ENCODE peak calls at places on chromosomes 4 and X, in eight cellular contexts. One of them, this sample, is unnamed.

GRCh38 chr4:15659768-15660394 is 4.7 kb upstream of the FBXL5 start:
- DNase-seq in fibroblast of the aortic adventitia: peak; percentile 89
- DNase-seq in activated CD4-positive, alpha-beta T cell treated with anti-CD3 and anti-CD28 coated beads, Interleukin-2, amount 10 ng/mL, durations not matched to agents 7 days and 5 days: no peak
- DNase-seq in SK-N-MC: no peak
- DNase-seq in naive thymus-derived CD8-positive, alpha-beta T cell: no peak
- DNase-seq in cardiac septum: no peak
- DNase-seq in NCI-H774: no peak
- DNase-seq in Caki2: no peak
- DNase-seq in this sample: no peak

GRCh38 chrX:13533726-13534125 is 35.7 kb upstream of the EGFL6 start:
- DNase-seq in activated CD4-positive, alpha-beta T cell treated with anti-CD3 and anti-CD28 coated beads, Interleukin-2, amount 10 ng/mL, durations not matched to agents 7 days and 5 days: no peak
- DNase-seq in SK-N-MC: no peak
- DNase-seq in Caki2: peak; percentile 12
- DNase-seq in naive thymus-derived CD8-positive, alpha-beta T cell: no peak
- DNase-seq in fibroblast of the aortic adventitia: peak; percentile 34
- DNase-seq in cardiac septum: no peak
- DNase-seq in NCI-H774: no peak
- DNase-seq in this sample: no peak

GRCh38 chr4:118396881-118397666 is 44.3 kb upstream of the PRSS12 start:
- DNase-seq in activated CD4-positive, alpha-beta T cell treated with anti-CD3 and anti-CD28 coated beads, Interleukin-2, amount 10 ng/mL, durations not matched to agents 7 days and 5 days: no peak
- DNase-seq in Caki2: no peak
- DNase-seq in naive thymus-derived CD8-positive, alpha-beta T cell: no peak
- DNase-seq in fibroblast of the aortic adventitia: peak; percentile 20
- DNase-seq in SK-N-MC: no peak
- DNase-seq in cardiac septum: no peak
- DNase-seq in NCI-H774: no peak
- DNase-seq in this sample: no peak

GRCh38 chrX:16278927-16279326 is 111.6 kb downstream of the MAGEB17 start:
- DNase-seq in Caki2: no peak
- DNase-seq in cardiac septum: no peak
- DNase-seq in activated CD4-positive, alpha-beta T cell treated with anti-CD3 and anti-CD28 coated beads, Interleukin-2, amount 10 ng/mL, durations not matched to agents 7 days and 5 days: no peak
- DNase-seq in SK-N-MC: no peak
- DNase-seq in NCI-H774: peak; percentile 12
- DNase-seq in naive thymus-derived CD8-positive, alpha-beta T cell: no peak
- DNase-seq in fibroblast of the aortic adventitia: no peak
- DNase-seq in this sample: peak; percentile 29

GRCh38 chrX:118026631-118027030 is 90.0 kb downstream of the KLHL13 start:
- DNase-seq in fibroblast of the aortic adventitia: no peak
- DNase-seq in Caki2: no peak
- DNase-seq in SK-N-MC: no peak
- DNase-seq in cardiac septum: no peak
- DNase-seq in NCI-H774: no peak
- DNase-seq in activated CD4-positive, alpha-beta T cell treated with anti-CD3 and anti-CD28 coated beads, Interleukin-2, amount 10 ng/mL, durations not matched to agents 7 days and 5 days: no peak
- DNase-seq in naive thymus-derived CD8-positive, alpha-beta T cell: no peak
- DNase-seq in this sample: no peak

GRCh38 chr4:57094482-57095223 is 15.5 kb downstream of the IGFBP7 start:
- DNase-seq in activated CD4-positive, alpha-beta T cell treated with anti-CD3 and anti-CD28 coated beads, Interleukin-2, amount 10 ng/mL, durations not matched to agents 7 days and 5 days: no peak
- DNase-seq in fibroblast of the aortic adventitia: peak; percentile 73
- DNase-seq in Caki2: peak; percentile 69
- DNase-seq in SK-N-MC: no peak
- DNase-seq in naive thymus-derived CD8-positive, alpha-beta T cell: no peak
- DNase-seq in cardiac septum: no peak
- DNase-seq in NCI-H774: no peak
- DNase-seq in this sample: no peak

GRCh38 chr4:9944431-9945425 is 76.6 kb downstream of the SLC2A9 start:
- DNase-seq in naive thymus-derived CD8-positive, alpha-beta T cell: no peak
- DNase-seq in NCI-H774: no peak
- DNase-seq in SK-N-MC: no peak
- DNase-seq in activated CD4-positive, alpha-beta T cell treated with anti-CD3 and anti-CD28 coated beads, Interleukin-2, amount 10 ng/mL, durations not matched to agents 7 days and 5 days: no peak
- DNase-seq in cardiac septum: no peak
- DNase-seq in Caki2: no peak
- DNase-seq in fibroblast of the aortic adventitia: no peak
- DNase-seq in this sample: no peak

GRCh38 chr4:124710253-124710849 is 2.2 kb downstream of the ANKRD50 start:
- DNase-seq in activated CD4-positive, alpha-beta T cell treated with anti-CD3 and anti-CD28 coated beads, Interleukin-2, amount 10 ng/mL, durations not matched to agents 7 days and 5 days: no peak
- DNase-seq in fibroblast of the aortic adventitia: peak; percentile 34
- DNase-seq in cardiac septum: no peak
- DNase-seq in SK-N-MC: no peak
- DNase-seq in naive thymus-derived CD8-positive, alpha-beta T cell: no peak
- DNase-seq in Caki2: no peak
- DNase-seq in NCI-H774: no peak
- DNase-seq in this sample: no peak

GRCh38 chr4:42673084-42673429 is 16.2 kb upstream of the ATP8A1 start:
- DNase-seq in SK-N-MC: no peak
- DNase-seq in fibroblast of the aortic adventitia: peak; percentile 81
- DNase-seq in Caki2: no peak
- DNase-seq in activated CD4-positive, alpha-beta T cell treated with anti-CD3 and anti-CD28 coated beads, Interleukin-2, amount 10 ng/mL, durations not matched to agents 7 days and 5 days: no peak
- DNase-seq in naive thymus-derived CD8-positive, alpha-beta T cell: no peak
- DNase-seq in cardiac septum: no peak
- DNase-seq in NCI-H774: no peak
- DNase-seq in this sample: peak; percentile 21

GRCh38 chr4:48139688-48140087 is 5.6 kb upstream of the TXK start:
- DNase-seq in activated CD4-positive, alpha-beta T cell treated with anti-CD3 and anti-CD28 coated beads, Interleukin-2, amount 10 ng/mL, durations not matched to agents 7 days and 5 days: no peak
- DNase-seq in naive thymus-derived CD8-positive, alpha-beta T cell: peak; percentile 27
- DNase-seq in NCI-H774: no peak
- DNase-seq in cardiac septum: no peak
- DNase-seq in fibroblast of the aortic adventitia: peak; percentile 32
- DNase-seq in Caki2: no peak
- DNase-seq in SK-N-MC: no peak
- DNase-seq in this sample: no peak

This sample was measured in NCI-H1092 treated with DMSO at 0.1 percent for 48 hours.